ENCODE peak calls at places on chromosome 17, in six cellular contexts. D is breast epithelium; C is heart left ventricle; A is fibroblast of lung; Z is CD4-positive, alpha-beta T cell; S is fibroblast of the aortic adventitia. F is an unnamed sample.

GRCh38 chr17:15945493-15946209 is 721 bp downstream of the ADORA2B start:
- DNase-seq in D (no peak), C (no peak), A (peak), Z (no peak), S (peak), F (no peak)

GRCh38 chr17:59027750-59028149 is 78.9 kb downstream of the TRIM37 start:
- DNase-seq in D (no peak), C (no peak), A (no peak), Z (no peak), S (no peak), F (no peak)

GRCh38 chr17:59754547-59754946 is 47.1 kb downstream of the VMP1 start:
- DNase-seq in D (no peak), C (no peak), A (peak), Z (no peak), S (peak), F (peak)

GRCh38 chr17:29176500-29177351 is 3.5 kb downstream of the MYO18A start:
- DNase-seq in D (no peak), C (peak), A (peak), Z (peak), S (peak), F (peak)

GRCh38 chr17:8939496-8940334 is 25.8 kb downstream of the PIK3R5 start:
- DNase-seq in D (no peak), C (no peak), A (no peak), Z (no peak), S (no peak), F (no peak)

GRCh38 chr17:60137731-60138130 is 12.0 kb upstream of the CA4 start:
- DNase-seq in D (no peak), C (no peak), A (no peak), Z (no peak), S (no peak), F (no peak)

GRCh38 chr17:7001562-7001961 is 5.7 kb downstream of the ALOX12 start:
- DNase-seq in D (no peak), C (no peak), A (no peak), Z (no peak), S (peak), F (peak)

GRCh38 chr17:72321886-72322285 is 201.1 kb downstream of the SOX9 start:
- DNase-seq in D (no peak), C (no peak), A (no peak), Z (no peak), S (no peak), F (no peak)

GRCh38 chr17:62134397-62134796 is 69.3 kb upstream of the MED13 start:
- DNase-seq in D (no peak), C (no peak), A (peak), Z (no peak), S (peak), F (no peak)

GRCh38 chr17:83065660-83066542 is 13.5 kb upstream of the METRNL start:
- DNase-seq in D (no peak), C (no peak), A (no peak), Z (no peak), S (no peak), F (no peak)

GRCh38 chr17:298791-299450 is 53.7 kb downstream of the RPH3AL start:
- DNase-seq in D (peak), C (peak), A (no peak), Z (no peak), S (peak), F (peak)

GRCh38 chr17:18246880-18247612 is 11.5 kb downstream of the FLII start:
- DNase-seq in D (peak), C (peak), A (peak), Z (no peak), S (peak), F (peak)

GRCh38 chr17:63929860-63930766 is 2.0 kb downstream of the CD79B start:
- DNase-seq in D (peak), C (no peak), A (no peak), Z (no peak), S (peak), F (no peak)

GRCh38 chr17:79330696-79331095 is 256.1 kb downstream of the ENGASE start:
- DNase-seq in D (no peak), C (no peak), A (no peak), Z (no peak), S (no peak), F (no peak)

GRCh38 chr17:63497708-63498483 is 21.0 kb downstream of the ACE start:
- DNase-seq in D (no peak), C (no peak), A (peak), Z (no peak), S (no peak), F (peak)

GRCh38 chr17:2034157-2034556 is 4.2 kb downstream of the DPH1 start:
- DNase-seq in D (no peak), C (no peak), A (peak), Z (no peak), S (peak), F (peak)

GRCh38 chr17:53092072-53092471 is 730.7 kb upstream of the KIF2B start:
- DNase-seq in D (no peak), C (no peak), A (no peak), Z (no peak), S (no peak), F (no peak)

GRCh38 chr17:8121531-8122390 is 2.1 kb downstream of the HES7 start:
- DNase-seq in D (no peak), C (peak), A (peak), Z (no peak), S (peak), F (peak)

GRCh38 chr17:4199818-4200402 is 56.9 kb downstream of the CYB5D2 start:
- DNase-seq in D (no peak), C (no peak), A (no peak), Z (no peak), S (peak), F (peak)

GRCh38 chr17:32161506-32162365 is 19.4 kb downstream of the RHOT1 start:
- DNase-seq in D (no peak), C (no peak), A (peak), Z (no peak), S (peak), F (peak)

GRCh38 chr17:68205251-68205807 is 42.5 kb upstream of the AMZ2 start:
- DNase-seq in D (peak), C (peak), A (peak), Z (peak), S (peak), F (peak)

GRCh38 chr17:56203430-56203829 is 50.2 kb downstream of the ANKFN1 start:
- DNase-seq in D (no peak), C (no peak), A (no peak), Z (no peak), S (peak), F (peak)

GRCh38 chr17:44655983-44656700 is at the start of gene MEIOC:
- DNase-seq in D (no peak), C (no peak), A (peak), Z (no peak), S (no peak), F (peak)

GRCh38 chr17:3704931-3705717 is 9.2 kb upstream of the P2RX5 start:
- DNase-seq in D (no peak), C (no peak), A (no peak), Z (no peak), S (no peak), F (no peak)

GRCh38 chr17:8905256-8905778 is 37.8 kb upstream of the PIK3R6 start:
- DNase-seq in D (no peak), C (no peak), A (no peak), Z (no peak), S (no peak), F (no peak)

GRCh38 chr17:73646409-73647305 is 2.4 kb upstream of the SDK2 start:
- DNase-seq in D (no peak), C (no peak), A (no peak), Z (no peak), S (no peak), F (peak)

GRCh38 chr17:65564793-65565192 is 3.3 kb upstream of the AXIN2 start:
- DNase-seq in D (peak), C (no peak), A (peak), Z (no peak), S (peak), F (no peak)

GRCh38 chr17:11935734-11936406 is 61.4 kb downstream of the ZNF18 start:
- DNase-seq in D (no peak), C (peak), A (peak), Z (no peak), S (peak), F (peak)

GRCh38 chr17:50267074-50267841 is 7.0 kb upstream of the TMEM92 start:
- DNase-seq in D (no peak), C (no peak), A (no peak), Z (no peak), S (peak), F (peak)

GRCh38 chr17:1735834-1736347 is 6.8 kb upstream of the SERPINF2 start:
- DNase-seq in D (no peak), C (no peak), A (no peak), Z (no peak), S (no peak), F (no peak)

GRCh38 chr17:78241277-78242023 is 10.0 kb downstream of the TMEM235 start:
- DNase-seq in D (no peak), C (no peak), A (peak), Z (no peak), S (peak), F (peak)

DNA sequence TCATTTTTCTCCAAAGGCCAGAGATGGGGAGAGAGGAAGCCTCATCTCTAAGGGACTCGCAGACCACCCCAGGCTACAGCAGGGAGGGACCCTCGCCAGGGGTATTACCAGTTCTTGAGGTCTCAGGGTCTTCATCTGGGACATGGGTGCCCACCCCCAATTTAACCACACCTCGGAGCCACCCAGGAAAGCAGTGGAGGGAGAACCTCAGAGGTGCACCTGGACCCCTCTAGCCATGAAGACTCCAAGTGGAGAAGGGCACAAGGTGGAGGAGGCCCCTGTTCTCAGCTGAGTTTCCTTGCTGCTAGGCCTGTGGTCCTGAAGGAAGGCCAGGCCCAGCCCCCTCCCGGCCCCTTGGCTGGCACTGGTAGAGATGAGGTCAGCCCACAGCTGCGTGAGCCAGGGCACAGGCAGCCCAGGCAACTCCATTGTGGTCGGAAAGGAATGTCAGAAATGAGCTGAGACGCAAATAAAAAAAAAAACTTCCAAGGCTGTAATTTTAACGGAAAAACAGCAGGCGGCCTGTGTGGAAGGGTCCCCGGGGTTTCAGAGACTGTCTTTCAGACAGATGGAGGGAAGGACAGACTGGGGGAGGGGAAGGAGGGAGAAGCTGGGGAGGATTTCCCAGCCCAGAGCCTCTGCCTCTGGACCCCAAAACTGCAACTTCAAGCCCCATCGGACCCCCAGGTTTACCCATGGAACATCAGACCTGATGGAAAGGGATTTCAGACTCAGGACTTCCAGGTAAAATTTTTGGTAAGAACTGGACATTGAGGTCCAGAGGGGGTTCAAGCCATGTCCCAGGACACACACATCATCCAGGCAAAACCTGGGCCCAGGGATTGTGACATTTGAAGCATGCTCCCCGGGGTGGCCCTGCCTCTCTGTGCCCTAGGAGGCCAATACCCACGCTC is 25.5 kb upstream of the MRPS23 start:
- DNase-seq in D (peak), C (peak), A (peak), Z (no peak), S (peak), F (peak)
- TF ChIP-seq CTCF in D (peak), C (peak), A (peak), Z (no peak), S (peak), F (peak)

DNA sequence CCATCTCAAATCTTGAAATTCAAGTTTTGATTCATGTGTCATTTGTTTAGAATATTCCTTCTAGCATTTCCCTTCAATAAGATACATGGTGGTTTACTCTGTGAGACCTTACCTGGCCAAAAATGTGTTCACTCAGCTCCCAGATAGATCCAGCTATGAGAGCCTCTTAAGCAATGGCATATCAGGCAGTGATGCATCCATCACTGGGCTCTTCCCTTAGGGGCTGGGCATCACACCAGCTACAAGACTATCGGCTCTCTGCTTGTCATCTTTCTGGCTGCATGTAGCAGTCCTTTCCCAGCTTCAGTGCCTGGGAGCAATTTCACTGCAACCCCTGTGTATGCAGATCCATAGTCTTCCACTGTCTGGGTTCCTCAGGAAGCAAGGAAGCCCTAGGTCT is 40.6 kb downstream of the GOSR1 start:
- DNase-seq in D (no peak), C (no peak), A (no peak), Z (no peak), S (peak), F (peak)
- TF ChIP-seq CTCF in D (no peak), C (no peak), A (no peak), Z (no peak), S (no peak), F (no peak)

DNA sequence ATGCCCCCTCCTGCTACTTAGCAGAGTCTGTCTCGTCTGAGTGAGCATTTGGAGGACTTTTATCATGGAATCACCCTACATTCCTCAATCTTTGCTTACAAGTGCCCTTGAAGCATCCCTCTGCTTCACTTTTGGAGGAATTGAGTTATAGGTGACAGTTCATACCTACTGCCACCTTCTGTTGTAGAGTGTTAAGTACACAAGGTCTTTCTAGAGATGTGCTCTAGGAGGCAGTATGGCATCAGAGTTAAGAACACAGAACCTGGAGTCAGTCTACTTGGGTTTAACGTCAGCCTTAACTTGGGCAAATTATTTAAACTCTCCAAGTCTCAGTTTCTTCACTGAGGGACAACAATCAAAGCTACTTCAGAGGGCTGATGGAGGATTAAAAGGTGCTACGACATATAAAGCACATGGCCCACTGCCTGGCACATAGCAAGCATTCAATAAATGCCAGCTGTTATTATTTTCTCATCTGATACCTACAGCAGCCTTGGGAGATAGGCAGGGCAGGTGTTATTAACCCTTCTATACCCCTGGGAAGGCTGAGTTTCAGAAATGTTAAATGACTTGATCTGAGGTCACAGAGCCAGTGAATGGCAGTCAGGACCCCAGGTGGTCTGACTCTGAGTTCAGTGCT is 62.2 kb downstream of the UTP18 start:
- DNase-seq in D (no peak), C (no peak), A (peak), Z (no peak), S (peak), F (peak)
- TF ChIP-seq CTCF in D (peak), C (no peak), A (peak), Z (peak), S (peak), F (peak)

GRCh38 chr17:40121886-40122465 is at the start of gene MSL1:
- DNase-seq in D (peak), C (peak), A (peak), Z (peak), S (peak), F (no peak)

GRCh38 chr17:40123811-40124114 is 2.0 kb downstream of the MSL1 start:
- DNase-seq in D (no peak), C (no peak), A (no peak), Z (no peak), S (no peak), F (no peak)

GRCh38 chr17:40124279-40125141 is 2.7 kb downstream of the MSL1 start:
- DNase-seq in D (no peak), C (no peak), A (peak), Z (no peak), S (peak), F (no peak)

GRCh38 chr17:40122466-40122943 is 734 bp downstream of the MSL1 start:
- DNase-seq in D (no peak), C (peak), A (peak), Z (no peak), S (no peak), F (no peak)

GRCh38 chr17:40122944-40123810 is 1.4 kb downstream of the MSL1 start:
- DNase-seq in D (no peak), C (peak), A (peak), Z (peak), S (peak), F (no peak)
- TF ChIP-seq CTCF in D (no peak), C (no peak), A (no peak), Z (no peak), S (no peak), F (no peak)

GRCh38 chr17:81111066-81111465 is 54.2 kb upstream of the PVALEF start:
- DNase-seq in D (no peak), C (no peak), A (no peak), Z (no peak), S (no peak), F (no peak)
- TF ChIP-seq CTCF in D (no peak), C (no peak), A (no peak), Z (no peak), S (no peak), F (no peak)

DNA sequence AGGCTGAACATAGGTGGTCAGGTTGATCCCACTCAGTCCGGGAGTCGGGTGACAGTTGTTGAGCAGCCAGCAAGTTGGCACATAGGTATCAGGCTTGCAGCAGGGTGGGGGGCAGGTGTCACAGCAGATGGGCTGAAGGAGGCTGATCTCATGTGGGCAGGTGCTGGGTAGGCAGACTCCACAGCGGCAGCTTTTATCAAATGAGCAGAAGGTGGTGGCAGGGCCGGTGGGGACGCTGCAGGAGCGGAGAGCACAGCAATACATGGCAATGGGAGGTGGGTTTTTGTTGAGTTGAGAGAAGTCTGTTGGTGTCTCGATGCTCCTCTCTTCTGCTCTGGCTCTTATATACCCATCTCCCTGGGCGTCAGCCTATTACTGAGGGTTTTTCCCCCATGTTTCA is at the start of gene KRTAP3-1:
- DNase-seq in D (no peak), C (no peak), A (no peak), Z (no peak), S (no peak), F (no peak)
- TF ChIP-seq CTCF in D (no peak), C (no peak), A (no peak), Z (no peak), S (no peak), F (no peak)

GRCh38 chr17:77049440-77049839 is 91.3 kb upstream of the SEC14L1 start:
- DNase-seq in D (no peak), C (no peak), A (peak), Z (no peak), S (no peak), F (peak)
- TF ChIP-seq CTCF in D (no peak), C (no peak), A (no peak), Z (no peak), S (no peak), F (no peak)

DNA sequence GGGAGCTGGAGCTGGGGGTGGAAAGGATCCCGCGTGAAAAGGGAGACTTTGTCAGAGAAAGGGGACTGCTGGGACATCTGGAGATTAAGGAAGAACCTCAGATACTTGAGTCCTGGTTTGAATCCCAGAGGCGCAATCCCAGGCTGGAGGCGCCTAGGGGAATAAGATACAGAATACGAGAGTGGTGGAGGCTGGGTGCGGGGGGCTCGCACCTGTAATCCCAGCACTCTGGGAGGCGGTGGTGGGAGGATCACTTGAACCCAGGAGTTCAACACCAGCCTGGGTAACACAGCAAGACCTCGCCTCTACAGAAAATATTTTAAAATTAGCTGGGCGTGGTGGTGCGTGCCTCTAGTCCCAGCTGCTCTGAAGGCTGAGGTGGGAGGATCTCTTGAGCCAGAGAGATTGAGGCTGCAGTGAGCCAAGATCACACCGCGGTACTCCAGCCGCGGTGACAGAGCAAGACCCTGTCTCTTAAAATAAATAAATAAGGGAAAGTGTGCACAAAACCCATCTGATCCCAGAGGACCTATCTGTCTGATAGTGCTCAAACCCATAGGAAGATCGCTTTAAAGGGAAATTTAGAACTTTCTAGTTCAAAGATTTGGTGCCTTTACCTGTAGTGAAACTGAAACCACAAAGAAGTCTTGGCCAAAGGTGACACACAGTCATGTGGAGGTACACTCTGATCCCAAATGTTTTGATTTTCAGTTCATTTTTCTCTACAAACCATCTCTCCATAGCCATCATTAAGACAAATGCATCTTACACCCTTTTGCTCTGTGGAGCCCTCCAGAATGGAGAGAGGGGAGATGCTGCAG is 625 bp upstream of the SCRN2 start:
- DNase-seq in D (no peak), C (no peak), A (no peak), Z (no peak), S (no peak), F (no peak)
- TF ChIP-seq CTCF in D (no peak), C (peak), A (no peak), Z (peak), S (no peak), F (no peak)

GRCh38 chr17:47953945-47954344 is 3.7 kb downstream of the PRR15L start:
- DNase-seq in D (no peak), C (no peak), A (no peak), Z (no peak), S (no peak), F (no peak)
- TF ChIP-seq CTCF in D (no peak), C (no peak), A (peak), Z (no peak), S (peak), F (no peak)

F was measured in fibroblast of mammary gland.